ENCODE peak calls at places on chromosome 14, in six cellular contexts. One of them, this sample, is unnamed.

GRCh38 chr14:93081875-93082570 is 33.7 kb downstream of the ITPK1 start:
- DNase-seq in H9: no peak
- DNase-seq in NCI-H460: no peak
- DNase-seq in Kasumi-1: peak; percentile 20
- DNase-seq in stomach: no peak
- DNase-seq in psoas muscle: no peak
- DNase-seq in this sample: no peak

GRCh38 chr14:54881235-54881760 is 21.3 kb downstream of the GCH1 start:
- DNase-seq in NCI-H460: no peak
- DNase-seq in psoas muscle: no peak
- DNase-seq in H9: no peak
- DNase-seq in stomach: no peak
- DNase-seq in Kasumi-1: no peak
- DNase-seq in this sample: no peak

GRCh38 chr14:35292770-35293561 is 784 bp downstream of the PSMA6 start:
- DNase-seq in stomach: no peak
- DNase-seq in Kasumi-1: no peak
- DNase-seq in psoas muscle: no peak
- DNase-seq in NCI-H460: no peak
- DNase-seq in H9: no peak
- DNase-seq in this sample: no peak

GRCh38 chr14:23110579-23111375 is 6.0 kb upstream of the CIROP start:
- DNase-seq in stomach: no peak
- DNase-seq in H9: no peak
- DNase-seq in psoas muscle: no peak
- DNase-seq in Kasumi-1: no peak
- DNase-seq in NCI-H460: no peak
- DNase-seq in this sample: no peak

GRCh38 chr14:39395555-39396254 is 36.5 kb downstream of the FBXO33 start:
- DNase-seq in H9: no peak
- DNase-seq in NCI-H460: no peak
- DNase-seq in Kasumi-1: no peak
- DNase-seq in stomach: no peak
- DNase-seq in psoas muscle: no peak
- DNase-seq in this sample: no peak

GRCh38 chr14:53501361-53502320 is 348.5 kb upstream of the DDHD1 start:
- DNase-seq in stomach: no peak
- DNase-seq in H9: no peak
- DNase-seq in psoas muscle: no peak
- DNase-seq in NCI-H460: no peak
- DNase-seq in Kasumi-1: no peak
- DNase-seq in this sample: no peak

GRCh38 chr14:48983355-48983888 is 602.8 kb downstream of the RPS29 start:
- DNase-seq in psoas muscle: no peak
- DNase-seq in NCI-H460: no peak
- DNase-seq in H9: no peak
- DNase-seq in Kasumi-1: no peak
- DNase-seq in stomach: no peak
- DNase-seq in this sample: no peak

GRCh38 chr14:36582011-36582873 is at the start of gene NKX2-8:
- DNase-seq in stomach: no peak
- DNase-seq in psoas muscle: no peak
- DNase-seq in Kasumi-1: no peak
- DNase-seq in NCI-H460: no peak
- DNase-seq in H9: peak; percentile 67
- DNase-seq in this sample: no peak

GRCh38 chr14:96038920-96039632 is at the start of gene C14orf132:
- DNase-seq in NCI-H460: no peak
- DNase-seq in stomach: peak; percentile 58
- DNase-seq in H9: peak; percentile 70
- DNase-seq in psoas muscle: peak; percentile 75
- DNase-seq in Kasumi-1: no peak
- DNase-seq in this sample: peak; percentile 84

GRCh38 chr14:73173092-73173735 is 36.9 kb downstream of the PSEN1 start:
- DNase-seq in NCI-H460: peak; percentile 38
- DNase-seq in H9: no peak
- DNase-seq in psoas muscle: no peak
- DNase-seq in stomach: no peak
- DNase-seq in Kasumi-1: peak; percentile 67
- DNase-seq in this sample: no peak

GRCh38 chr14:22542360-22542759 is 46.7 kb downstream of the DAD1 start:
- DNase-seq in NCI-H460: no peak
- DNase-seq in psoas muscle: no peak
- DNase-seq in H9: no peak
- DNase-seq in Kasumi-1: no peak
- DNase-seq in stomach: no peak
- DNase-seq in this sample: no peak

GRCh38 chr14:105498430-105499255 is 7.6 kb downstream of the TEDC1 start:
- DNase-seq in H9: peak; percentile 39
- DNase-seq in stomach: no peak
- DNase-seq in psoas muscle: peak; percentile 42
- DNase-seq in NCI-H460: no peak
- DNase-seq in Kasumi-1: no peak
- DNase-seq in this sample: peak; percentile 56

GRCh38 chr14:59275668-59276067 is 87.2 kb downstream of the DAAM1 start:
- DNase-seq in psoas muscle: no peak
- DNase-seq in stomach: no peak
- DNase-seq in H9: no peak
- DNase-seq in Kasumi-1: peak; percentile 12
- DNase-seq in NCI-H460: peak; percentile 33
- DNase-seq in this sample: no peak

GRCh38 chr14:90140298-90140955 is 78.6 kb downstream of the KCNK13 start:
- DNase-seq in Kasumi-1: no peak
- DNase-seq in psoas muscle: no peak
- DNase-seq in H9: no peak
- DNase-seq in stomach: no peak
- DNase-seq in NCI-H460: no peak
- DNase-seq in this sample: no peak